ENCODE peak calls at places on chromosomes 2 and 18, in eight cellular contexts. J is progenitor cell of endocrine pancreas; G is psoas muscle; I is nephron progenitor cell; A is T follicular helper cell; W is M059J; Y is central memory CD4-positive, alpha-beta T cell; P is A172. H is an unnamed sample.

GRCh38 chr2:219720956-219721355 is 93.5 kb downstream of the SLC4A3 start:
- DNase-seq in G (no peak), Y (no peak), A (no peak), P (no peak), W (no peak), I (no peak), J (no peak), H (no peak)

GRCh38 chr2:143974262-143974661 is 545.7 kb downstream of the ZEB2 start:
- DNase-seq in P (no peak), Y (no peak), J (no peak), A (no peak), W (no peak), I (no peak), G (no peak), H (no peak)

GRCh38 chr2:7666561-7667259 is 749.5 kb downstream of the RNF144A start:
- DNase-seq in Y (no peak), W (no peak), J (no peak), I (no peak), P (no peak), A (no peak), G (no peak), H (no peak)

GRCh38 chr2:24793752-24794477 is 690 bp downstream of the CENPO start:
- DNase-seq in P (peak; percentile 42), Y (no peak), I (peak; percentile 52), J (no peak), W (peak; percentile 62), G (no peak), A (no peak), H (peak; percentile 85)

GRCh38 chr18:627211-627610 is 30.2 kb upstream of the TYMS start:
- DNase-seq in A (no peak), W (no peak), P (no peak), J (no peak), G (no peak), I (no peak), Y (no peak), H (no peak)

GRCh38 chr18:36828157-36828629 is 609 bp downstream of the TPGS2 start:
- DNase-seq in A (peak; percentile 7), Y (peak; percentile 10), W (peak; percentile 73), J (peak; percentile 14), I (no peak), P (peak; percentile 53), G (peak; percentile 22), H (no peak)

GRCh38 chr2:108907822-108908716 is 81.0 kb downstream of the EDAR start:
- DNase-seq in Y (no peak), G (no peak), I (no peak), A (no peak), P (no peak), J (no peak), W (no peak), H (no peak)

GRCh38 chr2:21757805-21758204 is 634.0 kb downstream of the TDRD15 start:
- DNase-seq in G (no peak), A (no peak), Y (no peak), J (no peak), W (peak; percentile 12), I (no peak), P (no peak), H (no peak)

GRCh38 chr18:63197246-63197791 is 122.2 kb downstream of the BCL2 start:
- DNase-seq in G (no peak), J (no peak), P (no peak), I (no peak), A (no peak), W (no peak), Y (no peak), H (peak; percentile 80)

GRCh38 chr2:218265626-218266025 is 4.3 kb downstream of the AAMP start:
- DNase-seq in W (no peak), Y (no peak), P (no peak), G (no peak), A (no peak), I (no peak), J (no peak), H (no peak)

GRCh38 chr2:178449700-178450573 is 1.0 kb downstream of the PRKRA start:
- DNase-seq in W (no peak), P (peak; percentile 7), I (no peak), G (no peak), Y (peak; percentile 84), J (no peak), A (no peak), H (no peak)

GRCh38 chr2:233408366-233409285 is 54.3 kb downstream of the DGKD start:
- DNase-seq in W (no peak), G (no peak), I (no peak), J (no peak), A (no peak), P (no peak), Y (no peak), H (no peak)

GRCh38 chr2:25377822-25378421 is 36.2 kb upstream of the DNMT3A start:
- DNase-seq in I (no peak), A (no peak), W (no peak), Y (no peak), J (no peak), P (no peak), G (no peak), H (no peak)

GRCh38 chr2:109174626-109175349 is 45.8 kb downstream of the SH3RF3 start:
- DNase-seq in A (no peak), G (no peak), P (no peak), W (no peak), Y (no peak), J (no peak), I (no peak), H (no peak)

GRCh38 chr2:85111819-85112281 is 21.3 kb upstream of the TCF7L1 start:
- DNase-seq in W (peak; percentile 62), G (no peak), P (peak; percentile 72), Y (no peak), I (no peak), J (no peak), A (no peak), H (no peak)

GRCh38 chr2:64839844-64840243 is 149.4 kb upstream of the SLC1A4 start:
- DNase-seq in I (no peak), Y (no peak), J (no peak), A (no peak), G (no peak), W (no peak), P (no peak), H (peak; percentile 68)

GRCh38 chr18:57819671-57820460 is 16.8 kb upstream of the ATP8B1 start:
- DNase-seq in W (peak; percentile 98), J (no peak), Y (no peak), A (no peak), G (peak; percentile 42), P (peak; percentile 92), I (no peak), H (peak; percentile 48)

GRCh38 chr18:42281851-42282250 is 326.8 kb downstream of the PIK3C3 start:
- DNase-seq in G (no peak), I (no peak), Y (no peak), A (no peak), J (no peak), W (no peak), P (no peak), H (no peak)

GRCh38 chr2:35294636-35295263 is 1060.8 kb upstream of the CRIM1 start:
- DNase-seq in A (no peak), I (no peak), P (no peak), J (no peak), G (no peak), Y (no peak), W (no peak), H (no peak)

GRCh38 chr2:6982934-6983589 is 65.8 kb downstream of the RNF144A start:
- DNase-seq in G (no peak), P (no peak), Y (no peak), J (no peak), I (no peak), W (no peak), A (no peak), H (no peak)

GRCh38 chr18:10299686-10300085 is 154.7 kb upstream of the APCDD1 start:
- DNase-seq in A (no peak), G (no peak), P (no peak), W (peak; percentile 12), I (no peak), Y (no peak), J (no peak), H (peak; percentile 54)

GRCh38 chr2:777051-777450 is 99.8 kb upstream of the TMEM18 start:
- DNase-seq in G (no peak), J (no peak), P (no peak), W (no peak), I (no peak), A (no peak), Y (no peak), H (no peak)

GRCh38 chr2:218897394-218898108 is 16.9 kb downstream of the WNT10A start:
- DNase-seq in G (no peak), J (no peak), W (no peak), Y (no peak), P (no peak), I (peak; percentile 35), A (no peak), H (no peak)

GRCh38 chr18:76827205-76827885 is 5.0 kb downstream of the ZNF236 start:
- DNase-seq in W (no peak), J (no peak), G (no peak), A (no peak), I (no peak), Y (no peak), P (no peak), H (no peak)

GRCh38 chr2:2827237-2827636 is 496.2 kb upstream of the MYT1L start:
- DNase-seq in G (no peak), P (no peak), W (no peak), Y (no peak), I (no peak), A (no peak), J (no peak), H (no peak)

GRCh38 chr18:58195278-58195721 is 151.3 kb downstream of the NEDD4L start:
- DNase-seq in A (no peak), G (no peak), P (no peak), W (no peak), J (no peak), Y (peak; percentile 15), I (peak; percentile 30), H (peak; percentile 76)

GRCh38 chr2:55843096-55843991 is 80.2 kb downstream of the EFEMP1 start:
- DNase-seq in A (no peak), P (peak; percentile 96), W (peak; percentile 96), Y (no peak), J (peak; percentile 21), G (no peak), I (peak; percentile 10), H (peak; percentile 95)

GRCh38 chr2:127528487-127528886 is 2.2 kb upstream of the IWS1 start:
- DNase-seq in G (no peak), P (no peak), W (no peak), A (no peak), Y (no peak), I (no peak), J (no peak), H (no peak)

GRCh38 chr2:191578031-191578430 is 99.9 kb upstream of the NABP1 start:
- DNase-seq in W (no peak), Y (no peak), A (no peak), J (no peak), G (no peak), P (no peak), I (no peak), H (no peak)

GRCh38 chr2:96085541-96086355 is 30.6 kb downstream of the ADRA2B start:
- DNase-seq in G (no peak), I (no peak), J (no peak), W (no peak), Y (no peak), P (no peak), A (no peak), H (no peak)

GRCh38 chr2:8543412-8544167 is 138.3 kb upstream of the ID2 start:
- DNase-seq in J (no peak), G (peak; percentile 59), I (no peak), A (no peak), W (peak; percentile 92), Y (peak; percentile 43), P (peak; percentile 96), H (peak; percentile 46)

GRCh38 chr2:113137827-113138226 is 10.4 kb downstream of the IL1RN start:
- DNase-seq in P (no peak), A (no peak), I (no peak), W (no peak), Y (no peak), J (no peak), G (no peak), H (no peak)

GRCh38 chr18:77099501-77100370 is 32.8 kb downstream of the MBP start:
- DNase-seq in G (no peak), W (no peak), I (no peak), J (no peak), Y (peak; percentile 40), A (no peak), P (no peak), H (no peak)

GRCh38 chr18:49020621-49021021 is 69.9 kb upstream of the SMAD7 start:
- DNase-seq in A (no peak), G (no peak), Y (no peak), I (no peak), W (peak; percentile 72), J (no peak), P (no peak), H (no peak)